ENCODE peak calls at places on chromosomes 1 and 21, in five cellular contexts. P is left ventricle myocardium inferior, L is A549, U is breast epithelium, M is suprapubic skin. C is an unnamed sample.

GRCh38 chr1:41861509-41862410 is 57.0 kb downstream of the HIVEP3 start:
- DNase-seq in M (no peak), U (no peak), P (no peak), L (peak; percentile 23), C (no peak)

GRCh38 chr21:44932366-44933181 is 7.3 kb upstream of the SLX9 start:
- DNase-seq in U (no peak), M (no peak), L (no peak), P (peak; percentile 58), C (peak; percentile 66)

GRCh38 chr1:150115121-150115520 is 34.6 kb upstream of the PLEKHO1 start:
- DNase-seq in P (no peak), L (no peak), U (no peak), M (no peak), C (no peak)

GRCh38 chr1:168688679-168689657 is 40.0 kb downstream of the DPT start:
- DNase-seq in L (no peak), P (no peak), U (no peak), M (no peak), C (no peak)

GRCh38 chr1:157073944-157074685 is 25.5 kb downstream of the ETV3L start:
- DNase-seq in P (peak; percentile 72), M (no peak), U (peak; percentile 31), L (peak; percentile 74), C (no peak)

GRCh38 chr1:115329965-115330364 is 8.1 kb downstream of the NGF start:
- DNase-seq in U (no peak), L (no peak), P (no peak), M (no peak), C (no peak)

GRCh38 chr1:3369437-3370076 is 84.9 kb upstream of the ARHGEF16 start:
- DNase-seq in M (no peak), L (no peak), U (no peak), P (peak; percentile 45), C (no peak)

GRCh38 chr1:167345386-167345733 is 124.7 kb downstream of the POU2F1 start:
- DNase-seq in U (no peak), M (no peak), P (no peak), L (no peak), C (no peak)

GRCh38 chr1:9473032-9473792 is 66.1 kb upstream of the SLC25A33 start:
- DNase-seq in L (peak; percentile 79), U (peak; percentile 65), P (peak; percentile 72), M (peak; percentile 93), C (no peak)

GRCh38 chr1:180265201-180265600 is 35.1 kb downstream of the LHX4 start:
- DNase-seq in M (no peak), L (no peak), U (no peak), P (no peak), C (no peak)

GRCh38 chr1:165369255-165369848 is 12.8 kb upstream of the LMX1A start:
- DNase-seq in P (peak; percentile 47), M (peak; percentile 66), U (no peak), L (peak; percentile 46), C (peak; percentile 51)

GRCh38 chr1:55631508-55631907 is 416.3 kb upstream of the USP24 start:
- DNase-seq in P (no peak), M (no peak), U (no peak), L (no peak), C (no peak)

GRCh38 chr1:81186271-81186670 is 614.5 kb upstream of the ADGRL2 start:
- DNase-seq in M (no peak), U (no peak), P (no peak), L (no peak), C (no peak)

GRCh38 chr1:87330201-87330953 is 1.7 kb downstream of the LMO4 start:
- DNase-seq in U (no peak), M (peak; percentile 62), P (no peak), L (no peak), C (no peak)

GRCh38 chr1:114668784-114669561 is 876 bp downstream of the DENND2C start:
- DNase-seq in U (no peak), L (no peak), M (no peak), P (no peak), C (no peak)

GRCh38 chr1:202860744-202861419 is 28.1 kb downstream of the RABIF start:
- DNase-seq in L (peak; percentile 57), P (peak; percentile 21), U (peak; percentile 76), M (no peak), C (no peak)

GRCh38 chr1:239858058-239858457 is 233.6 kb upstream of the FMN2 start:
- DNase-seq in P (no peak), U (no peak), L (peak; percentile 17), M (no peak), C (no peak)

GRCh38 chr21:43718872-43719747 is at the start of gene PDXK:
- DNase-seq in L (peak; percentile 76), P (peak; percentile 88), U (peak; percentile 76), M (peak; percentile 88), C (peak; percentile 68)

GRCh38 chr1:10059329-10059691 is 26.6 kb downstream of the UBE4B start:
- DNase-seq in L (no peak), P (no peak), M (no peak), U (no peak), C (no peak)

GRCh38 chr1:173424786-173425407 is 52.2 kb upstream of the PRDX6 start:
- DNase-seq in L (no peak), U (no peak), M (no peak), P (no peak), C (no peak)

GRCh38 chr1:40662864-40663263 is 2.6 kb downstream of the RIMS3 start:
- DNase-seq in M (no peak), L (no peak), U (no peak), P (no peak), C (no peak)

GRCh38 chr21:35565204-35565611 is 495.1 kb downstream of the SETD4 start:
- DNase-seq in P (no peak), L (no peak), M (no peak), U (peak; percentile 39), C (no peak)

GRCh38 chr1:119083980-119084379 is 56.5 kb downstream of the WARS2 start:
- DNase-seq in P (no peak), L (no peak), M (no peak), U (no peak), C (no peak)

GRCh38 chr1:62088439-62088838 is 106.2 kb upstream of the L1TD1 start:
- DNase-seq in P (no peak), M (no peak), U (no peak), L (no peak), C (no peak)

GRCh38 chr1:87684194-87684593 is 355.5 kb downstream of the LMO4 start:
- DNase-seq in M (no peak), U (no peak), L (no peak), P (no peak), C (no peak)

GRCh38 chr1:229238674-229239415 is 32.1 kb upstream of the RAB4A start:
- DNase-seq in P (no peak), L (no peak), U (peak; percentile 53), M (no peak), C (no peak)

GRCh38 chr21:34671891-34672290 is 3.1 kb downstream of the CLIC6 start:
- DNase-seq in P (no peak), M (no peak), U (no peak), L (no peak), C (no peak)

GRCh38 chr1:95041491-95042165 is 31.1 kb downstream of the ALG14 start:
- DNase-seq in L (peak; percentile 73), M (no peak), U (peak; percentile 68), P (peak; percentile 17), C (no peak)

GRCh38 chr1:205141236-205142104 is 19.7 kb upstream of the RBBP5 start:
- DNase-seq in P (peak; percentile 57), M (peak; percentile 80), L (peak; percentile 83), U (peak; percentile 47), C (peak; percentile 61)

GRCh38 chr1:42815938-42816599 is 853 bp upstream of the ERMAP start:
- DNase-seq in U (no peak), P (no peak), M (no peak), L (no peak), C (no peak)

GRCh38 chr21:14259669-14260458 is 43.9 kb downstream of the RBM11 start:
- DNase-seq in L (peak; percentile 37), P (no peak), M (no peak), U (no peak), C (no peak)

GRCh38 chr1:39205781-39206464 is 1.4 kb downstream of the MACF1 start:
- DNase-seq in U (no peak), M (no peak), P (no peak), L (no peak), C (no peak)

GRCh38 chr1:152118915-152119314 is 3.7 kb upstream of the TCHH start:
- DNase-seq in M (no peak), P (no peak), L (no peak), U (no peak), C (no peak)
- H3K9me3 ChIP-seq in M (no peaks in the 10 kb centered on the region), P (no peaks in the 10 kb centered on the region), L (no peaks in the 10 kb centered on the region), U (no peaks in the 10 kb centered on the region), C (no peaks in the 10 kb centered on the region)

GRCh38 chr1:104460880-104461279 is 711.2 kb downstream of the AMY1C start:
- DNase-seq in M (no peak), P (no peak), L (no peak), U (no peak), C (no peak)
- H3K9me3 ChIP-seq in M (peaks cover 6% of the 10 kb centered on the region), P (peaks cover 71% of the 10 kb centered on the region), L (no peaks in the 10 kb centered on the region), U (peaks cover 19% of the 10 kb centered on the region), C (no peaks in the 10 kb centered on the region)

GRCh38 chr1:152752225-152752624 is 5.6 kb upstream of the KPRP start:
- DNase-seq in U (no peak), M (no peak), L (peak; percentile 43), P (no peak), C (no peak)
- H3K9me3 ChIP-seq in U (no peaks in the 10 kb centered on the region), M (no peaks in the 10 kb centered on the region), L (no peaks in the 10 kb centered on the region), P (no peaks in the 10 kb centered on the region), C (no peaks in the 10 kb centered on the region)

GRCh38 chr21:38219049-38219628 is 37.7 kb upstream of the KCNJ15 start:
- DNase-seq in M (peak; percentile 77), P (peak; percentile 46), L (peak; percentile 70), U (peak; percentile 41), C (peak; percentile 20)

GRCh38 chr21:38223893-38224540 is 32.8 kb upstream of the KCNJ15 start:
- DNase-seq in L (peak; percentile 75), U (no peak), M (no peak), P (no peak), C (no peak)

GRCh38 chr21:38221594-38221993 is 35.2 kb upstream of the KCNJ15 start:
- DNase-seq in M (no peak), L (no peak), U (no peak), P (no peak), C (no peak)

GRCh38 chr21:38220270-38220737 is 36.5 kb upstream of the KCNJ15 start:
- DNase-seq in L (no peak), U (no peak), P (no peak), M (no peak), C (no peak)
- H3K9me3 ChIP-seq in L (peaks cover 52% of the 10 kb centered on the region), U (peaks cover 15% of the 10 kb centered on the region), P (peaks cover 32% of the 10 kb centered on the region), M (peaks cover 6% of the 10 kb centered on the region), C (peaks cover 3% of the 10 kb centered on the region)